ENCODE peak calls at places on chromosome 3, in five cellular contexts. One of them, this sample, is unnamed.

GRCh38 chr3:10531031-10531430 is 25.6 kb upstream of the ATP2B2 start:
- DNase-seq in CD4-positive, alpha-beta T cell: no peak
- DNase-seq in right lobe of liver: no peak
- DNase-seq in fibroblast of mammary gland: no peak
- DNase-seq in astrocyte: no peak
- DNase-seq in this sample: no peak

GRCh38 chr3:142019794-142020320 is 129.5 kb downstream of the TFDP2 start:
- DNase-seq in CD4-positive, alpha-beta T cell: no peak
- DNase-seq in right lobe of liver: no peak
- DNase-seq in fibroblast of mammary gland: peak; percentile 7
- DNase-seq in astrocyte: peak; percentile 22
- DNase-seq in this sample: no peak

GRCh38 chr3:100900671-100901070 is 92.5 kb downstream of the ABI3BP start:
- DNase-seq in CD4-positive, alpha-beta T cell: no peak
- DNase-seq in fibroblast of mammary gland: peak; percentile 55
- DNase-seq in right lobe of liver: no peak
- DNase-seq in astrocyte: no peak
- DNase-seq in this sample: no peak

GRCh38 chr3:68256635-68257034 is 602.2 kb upstream of the SUCLG2 start:
- DNase-seq in astrocyte: no peak
- DNase-seq in fibroblast of mammary gland: no peak
- DNase-seq in CD4-positive, alpha-beta T cell: peak; percentile 3
- DNase-seq in right lobe of liver: peak; percentile 15
- DNase-seq in this sample: no peak

GRCh38 chr3:111619833-111620232 is 24.7 kb upstream of the ZBED2 start:
- DNase-seq in CD4-positive, alpha-beta T cell: no peak
- DNase-seq in fibroblast of mammary gland: no peak
- DNase-seq in right lobe of liver: no peak
- DNase-seq in astrocyte: peak; percentile 62
- DNase-seq in this sample: no peak

GRCh38 chr3:197117107-197117506 is 87.5 kb upstream of the MELTF start:
- DNase-seq in CD4-positive, alpha-beta T cell: no peak
- DNase-seq in astrocyte: peak; percentile 22
- DNase-seq in fibroblast of mammary gland: no peak
- DNase-seq in right lobe of liver: no peak
- DNase-seq in this sample: no peak

GRCh38 chr3:45775571-45776290 is 20.6 kb downstream of the SLC6A20 start:
- DNase-seq in astrocyte: no peak
- DNase-seq in CD4-positive, alpha-beta T cell: no peak
- DNase-seq in fibroblast of mammary gland: no peak
- DNase-seq in right lobe of liver: no peak
- DNase-seq in this sample: no peak

GRCh38 chr3:181363231-181363630 is 348.5 kb upstream of the SOX2 start:
- DNase-seq in CD4-positive, alpha-beta T cell: no peak
- DNase-seq in fibroblast of mammary gland: no peak
- DNase-seq in astrocyte: no peak
- DNase-seq in right lobe of liver: no peak
- DNase-seq in this sample: no peak

GRCh38 chr3:86991840-86992430 is 986 bp upstream of the VGLL3 start:
- DNase-seq in CD4-positive, alpha-beta T cell: no peak
- DNase-seq in astrocyte: peak; percentile 49
- DNase-seq in fibroblast of mammary gland: peak; percentile 48
- DNase-seq in right lobe of liver: no peak
- DNase-seq in this sample: no peak

GRCh38 chr3:100740207-100740606 is 30.9 kb downstream of the TFG start:
- DNase-seq in right lobe of liver: no peak
- DNase-seq in CD4-positive, alpha-beta T cell: no peak
- DNase-seq in astrocyte: no peak
- DNase-seq in fibroblast of mammary gland: peak; percentile 25
- DNase-seq in this sample: no peak

GRCh38 chr3:89578253-89578529 is 470.8 kb downstream of the EPHA3 start:
- DNase-seq in astrocyte: no peak
- DNase-seq in right lobe of liver: no peak
- DNase-seq in CD4-positive, alpha-beta T cell: no peak
- DNase-seq in fibroblast of mammary gland: no peak
- DNase-seq in this sample: no peak

GRCh38 chr3:118146658-118147375 is 887.8 kb downstream of the IGSF11 start:
- DNase-seq in CD4-positive, alpha-beta T cell: no peak
- DNase-seq in astrocyte: no peak
- DNase-seq in right lobe of liver: no peak
- DNase-seq in fibroblast of mammary gland: no peak
- DNase-seq in this sample: no peak

GRCh38 chr3:48187579-48188265 is 495 bp downstream of the CDC25A start:
- DNase-seq in astrocyte: no peak
- DNase-seq in right lobe of liver: peak; percentile 64
- DNase-seq in fibroblast of mammary gland: no peak
- DNase-seq in CD4-positive, alpha-beta T cell: peak; percentile 4
- DNase-seq in this sample: no peak

GRCh38 chr3:112333002-112333385 is at the start of gene CD200:
- DNase-seq in CD4-positive, alpha-beta T cell: peak; percentile 19
- DNase-seq in fibroblast of mammary gland: peak; percentile 16
- DNase-seq in right lobe of liver: peak; percentile 35
- DNase-seq in astrocyte: peak; percentile 60
- DNase-seq in this sample: peak; percentile 59

GRCh38 chr3:146177072-146177936 is 16.3 kb upstream of the PLOD2 start:
- DNase-seq in right lobe of liver: no peak
- DNase-seq in fibroblast of mammary gland: peak; percentile 74
- DNase-seq in astrocyte: no peak
- DNase-seq in CD4-positive, alpha-beta T cell: no peak
- DNase-seq in this sample: no peak

GRCh38 chr3:133941390-133941789 is 45.7 kb upstream of the RAB6B start:
- DNase-seq in fibroblast of mammary gland: peak; percentile 61
- DNase-seq in CD4-positive, alpha-beta T cell: no peak
- DNase-seq in astrocyte: peak; percentile 66
- DNase-seq in right lobe of liver: peak; percentile 34
- DNase-seq in this sample: no peak

GRCh38 chr3:58681863-58682262 is 15.3 kb upstream of the FAM3D start:
- DNase-seq in right lobe of liver: no peak
- DNase-seq in CD4-positive, alpha-beta T cell: no peak
- DNase-seq in fibroblast of mammary gland: no peak
- DNase-seq in astrocyte: no peak
- DNase-seq in this sample: no peak

GRCh38 chr3:12051586-12051985 is 47.4 kb downstream of the SYN2 start:
- DNase-seq in CD4-positive, alpha-beta T cell: no peak
- DNase-seq in fibroblast of mammary gland: no peak
- DNase-seq in right lobe of liver: no peak
- DNase-seq in astrocyte: no peak
- DNase-seq in this sample: no peak

GRCh38 chr3:43345877-43346276 is 59.5 kb downstream of the SNRK start:
- DNase-seq in astrocyte: peak; percentile 72
- DNase-seq in fibroblast of mammary gland: peak; percentile 38
- DNase-seq in right lobe of liver: no peak
- DNase-seq in CD4-positive, alpha-beta T cell: no peak
- DNase-seq in this sample: no peak

GRCh38 chr3:56826831-56827722 is 25.3 kb upstream of the ARHGEF3 start:
- DNase-seq in right lobe of liver: no peak
- DNase-seq in CD4-positive, alpha-beta T cell: no peak
- DNase-seq in astrocyte: no peak
- DNase-seq in fibroblast of mammary gland: peak; percentile 64
- DNase-seq in this sample: no peak

GRCh38 chr3:187616307-187616939 is 53.8 kb downstream of the SST start:
- DNase-seq in fibroblast of mammary gland: peak; percentile 68
- DNase-seq in astrocyte: peak; percentile 16
- DNase-seq in CD4-positive, alpha-beta T cell: peak; percentile 32
- DNase-seq in right lobe of liver: peak; percentile 34
- DNase-seq in this sample: peak; percentile 43

GRCh38 chr3:30124435-30125390 is 481.7 kb upstream of the TGFBR2 start:
- DNase-seq in astrocyte: peak; percentile 79
- DNase-seq in CD4-positive, alpha-beta T cell: no peak
- DNase-seq in fibroblast of mammary gland: peak; percentile 28
- DNase-seq in right lobe of liver: no peak
- DNase-seq in this sample: no peak

GRCh38 chr3:62161306-62161705 is 212.0 kb downstream of the FEZF2 start:
- DNase-seq in astrocyte: peak; percentile 59
- DNase-seq in right lobe of liver: no peak
- DNase-seq in fibroblast of mammary gland: peak; percentile 81
- DNase-seq in CD4-positive, alpha-beta T cell: no peak
- DNase-seq in this sample: no peak

GRCh38 chr3:30353711-30354467 is 252.5 kb upstream of the TGFBR2 start:
- DNase-seq in right lobe of liver: no peak
- DNase-seq in fibroblast of mammary gland: no peak
- DNase-seq in CD4-positive, alpha-beta T cell: peak; percentile 32
- DNase-seq in astrocyte: no peak
- DNase-seq in this sample: no peak

GRCh38 chr3:48400824-48401433 is 28.9 kb downstream of the FBXW12 start:
- DNase-seq in CD4-positive, alpha-beta T cell: peak; percentile 55
- DNase-seq in fibroblast of mammary gland: peak; percentile 66
- DNase-seq in right lobe of liver: no peak
- DNase-seq in astrocyte: peak; percentile 24
- DNase-seq in this sample: no peak

GRCh38 chr3:102481050-102481449 is 46.2 kb downstream of the ZPLD1 start:
- DNase-seq in fibroblast of mammary gland: no peak
- DNase-seq in right lobe of liver: no peak
- DNase-seq in astrocyte: no peak
- DNase-seq in CD4-positive, alpha-beta T cell: no peak
- DNase-seq in this sample: no peak

GRCh38 chr3:16058511-16058910 is 116.0 kb upstream of the GALNT15 start:
- DNase-seq in right lobe of liver: no peak
- DNase-seq in fibroblast of mammary gland: peak; percentile 58
- DNase-seq in astrocyte: no peak
- DNase-seq in CD4-positive, alpha-beta T cell: no peak
- DNase-seq in this sample: no peak

GRCh38 chr3:70916375-70917055 is 604.1 kb upstream of the MDFIC2 start:
- DNase-seq in fibroblast of mammary gland: no peak
- DNase-seq in right lobe of liver: no peak
- DNase-seq in astrocyte: no peak
- DNase-seq in CD4-positive, alpha-beta T cell: no peak
- DNase-seq in this sample: no peak

GRCh38 chr3:37661615-37662306 is 199.9 kb upstream of the CTDSPL start:
- DNase-seq in CD4-positive, alpha-beta T cell: no peak
- DNase-seq in right lobe of liver: no peak
- DNase-seq in fibroblast of mammary gland: no peak
- DNase-seq in astrocyte: no peak
- DNase-seq in this sample: no peak

GRCh38 chr3:88038561-88038960 is 20.2 kb downstream of the CGGBP1 start:
- DNase-seq in astrocyte: peak; percentile 49
- DNase-seq in fibroblast of mammary gland: peak; percentile 94
- DNase-seq in right lobe of liver: no peak
- DNase-seq in CD4-positive, alpha-beta T cell: no peak
- DNase-seq in this sample: no peak

GRCh38 chr3:101038880-101039279 is 45.7 kb upstream of the ABI3BP start:
- DNase-seq in CD4-positive, alpha-beta T cell: no peak
- DNase-seq in astrocyte: no peak
- DNase-seq in right lobe of liver: no peak
- DNase-seq in fibroblast of mammary gland: peak; percentile 83
- DNase-seq in this sample: no peak

GRCh38 chr3:44125882-44126281 is 115.8 kb upstream of the TOPAZ1 start:
- DNase-seq in CD4-positive, alpha-beta T cell: no peak
- DNase-seq in astrocyte: peak; percentile 8
- DNase-seq in fibroblast of mammary gland: peak; percentile 52
- DNase-seq in right lobe of liver: no peak
- DNase-seq in this sample: no peak

GRCh38 chr3:57968499-57968898 is 39.7 kb upstream of the FLNB start:
- DNase-seq in right lobe of liver: no peak
- DNase-seq in fibroblast of mammary gland: no peak
- DNase-seq in astrocyte: no peak
- DNase-seq in CD4-positive, alpha-beta T cell: no peak
- DNase-seq in this sample: no peak

GRCh38 chr3:149367021-149367840 is 10.2 kb downstream of the TM4SF1 start:
- DNase-seq in right lobe of liver: no peak
- DNase-seq in fibroblast of mammary gland: peak; percentile 78
- DNase-seq in CD4-positive, alpha-beta T cell: no peak
- DNase-seq in astrocyte: peak; percentile 62
- DNase-seq in this sample: no peak

GRCh38 chr3:160804762-160805161 is 48.7 kb downstream of the PPM1L start:
- DNase-seq in right lobe of liver: peak; percentile 37
- DNase-seq in CD4-positive, alpha-beta T cell: no peak
- DNase-seq in astrocyte: no peak
- DNase-seq in fibroblast of mammary gland: peak; percentile 35
- DNase-seq in this sample: no peak

DNA sequence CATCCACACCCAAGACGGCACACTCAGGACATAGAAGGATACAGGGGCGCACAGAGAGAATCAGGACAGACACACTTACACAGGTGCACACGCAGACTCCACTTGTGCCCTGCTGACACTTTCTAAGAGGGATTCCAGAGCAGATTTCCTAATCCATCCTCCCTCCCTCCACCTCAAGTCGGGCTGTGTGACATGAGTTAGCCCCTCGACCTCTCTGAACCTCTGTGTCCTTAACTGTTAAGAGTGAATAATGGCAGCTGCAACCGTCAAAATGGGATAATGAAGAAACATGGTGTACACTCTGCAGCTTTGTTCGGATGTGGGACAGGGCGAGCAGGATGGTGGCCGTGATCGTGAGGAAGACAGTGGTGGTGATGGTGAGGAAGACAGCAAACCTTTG is 100.1 kb downstream of the CPN2 start:
- DNase-seq in fibroblast of mammary gland: no peak
- DNase-seq in CD4-positive, alpha-beta T cell: no peak
- DNase-seq in right lobe of liver: no peak
- DNase-seq in astrocyte: no peak
- DNase-seq in this sample: no peak
- TF ChIP-seq CTCF in fibroblast of mammary gland: no peak
- TF ChIP-seq CTCF in CD4-positive, alpha-beta T cell: no peak
- TF ChIP-seq CTCF in right lobe of liver: no peak
- TF ChIP-seq CTCF in astrocyte: no peak
- TF ChIP-seq CTCF in this sample: no peak

DNA sequence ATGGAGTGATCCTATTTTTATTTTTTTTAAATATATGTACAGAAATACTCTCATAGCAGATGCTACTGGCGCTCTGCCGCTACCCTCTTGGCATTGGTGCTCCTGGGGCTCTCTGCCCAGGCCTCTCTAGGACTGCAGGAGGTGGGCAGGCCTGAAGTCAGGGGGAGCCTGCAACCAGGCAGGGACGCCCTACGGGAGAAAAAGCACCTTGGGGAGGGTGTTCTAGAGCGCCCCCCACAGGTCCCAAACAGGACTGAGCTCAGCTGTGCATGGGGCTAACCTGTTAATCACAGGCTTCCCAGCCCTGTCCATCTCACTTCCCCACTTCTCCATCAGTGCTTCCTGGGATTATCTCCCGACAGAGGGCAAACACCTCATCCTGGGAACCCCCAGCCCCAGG is 192.5 kb downstream of the SHQ1 start:
- DNase-seq in astrocyte: no peak
- DNase-seq in fibroblast of mammary gland: no peak
- DNase-seq in right lobe of liver: no peak
- DNase-seq in CD4-positive, alpha-beta T cell: no peak
- DNase-seq in this sample: no peak
- TF ChIP-seq CTCF in astrocyte: no peak
- TF ChIP-seq CTCF in fibroblast of mammary gland: peak; percentile 10
- TF ChIP-seq CTCF in right lobe of liver: no peak
- TF ChIP-seq CTCF in CD4-positive, alpha-beta T cell: no peak
- TF ChIP-seq CTCF in this sample: peak; percentile 32

GRCh38 chr3:123161167-123161566 is 40.6 kb upstream of the SEC22A start:
- DNase-seq in CD4-positive, alpha-beta T cell: no peak
- DNase-seq in fibroblast of mammary gland: no peak
- DNase-seq in astrocyte: no peak
- DNase-seq in right lobe of liver: no peak
- DNase-seq in this sample: no peak
- TF ChIP-seq CTCF in CD4-positive, alpha-beta T cell: no peak
- TF ChIP-seq CTCF in fibroblast of mammary gland: no peak
- TF ChIP-seq CTCF in astrocyte: no peak
- TF ChIP-seq CTCF in right lobe of liver: no peak
- TF ChIP-seq CTCF in this sample: no peak

GRCh38 chr3:28273837-28274236 is 32.4 kb downstream of the CMC1 start:
- DNase-seq in fibroblast of mammary gland: no peak
- DNase-seq in astrocyte: no peak
- DNase-seq in right lobe of liver: no peak
- DNase-seq in CD4-positive, alpha-beta T cell: no peak
- DNase-seq in this sample: no peak

GRCh38 chr3:28267984-28268849 is 26.8 kb downstream of the CMC1 start:
- DNase-seq in astrocyte: no peak
- DNase-seq in CD4-positive, alpha-beta T cell: no peak
- DNase-seq in right lobe of liver: no peak
- DNase-seq in fibroblast of mammary gland: no peak
- DNase-seq in this sample: no peak

GRCh38 chr3:28268989-28269388 is 27.6 kb downstream of the CMC1 start:
- DNase-seq in astrocyte: no peak
- DNase-seq in fibroblast of mammary gland: no peak
- DNase-seq in right lobe of liver: no peak
- DNase-seq in CD4-positive, alpha-beta T cell: no peak
- DNase-seq in this sample: no peak
- TF ChIP-seq CTCF in astrocyte: no peak
- TF ChIP-seq CTCF in fibroblast of mammary gland: peak; percentile 21
- TF ChIP-seq CTCF in right lobe of liver: peak; percentile 6
- TF ChIP-seq CTCF in CD4-positive, alpha-beta T cell: peak; percentile 36
- TF ChIP-seq CTCF in this sample: peak; percentile 46